ENCODE peak calls at places on chromosomes 13 and 19, in four cellular contexts. C, U, B and Q are unnamed samples.

GRCh38 chr19:10505583-10506229 is 2.5 kb upstream of the KEAP1 start:
- DNase-seq in C (peak; percentile 50), U (peak; percentile 65), B (peak; percentile 77), Q (peak; percentile 95)

GRCh38 chr19:45045671-45046353 is 7.0 kb downstream of the CLASRP start:
- DNase-seq in C (no peak), U (no peak), B (no peak), Q (no peak)

GRCh38 chr13:84445776-84446175 is 563.5 kb upstream of the SLITRK1 start:
- DNase-seq in C (peak; percentile 71), U (no peak), B (no peak), Q (no peak)

GRCh38 chr13:30105381-30105780 is 202.0 kb downstream of the KATNAL1 start:
- DNase-seq in C (no peak), U (no peak), B (no peak), Q (no peak)

GRCh38 chr19:14265285-14266036 is 59.5 kb upstream of the ADGRL1 start:
- DNase-seq in C (no peak), U (peak; percentile 8), B (no peak), Q (peak; percentile 75)

GRCh38 chr19:30223866-30224688 is 148.1 kb upstream of the ZNF536 start:
- DNase-seq in C (no peak), U (no peak), B (no peak), Q (no peak)

GRCh38 chr19:13619203-13619632 is 112.9 kb upstream of the CACNA1A start:
- DNase-seq in C (peak; percentile 81), U (no peak), B (no peak), Q (no peak)

GRCh38 chr19:54644056-54644455 is 13.8 kb downstream of the LILRB1 start:
- DNase-seq in C (no peak), U (no peak), B (no peak), Q (no peak)

GRCh38 chr19:18000480-18000980 is 7.4 kb upstream of the ARRDC2 start:
- DNase-seq in C (no peak), U (no peak), B (no peak), Q (no peak)

GRCh38 chr13:75467009-75467728 is 14.8 kb downstream of the TBC1D4 start:
- DNase-seq in C (no peak), U (no peak), B (no peak), Q (no peak)

GRCh38 chr13:77299587-77299986 is 27.3 kb downstream of the MYCBP2 start:
- DNase-seq in C (no peak), U (no peak), B (no peak), Q (no peak)

GRCh38 chr13:29892149-29892548 is 41.7 kb upstream of the UBL3 start:
- DNase-seq in C (no peak), U (no peak), B (no peak), Q (no peak)

GRCh38 chr13:33057019-33057785 is 41.0 kb downstream of the KL start:
- DNase-seq in C (peak; percentile 6), U (no peak), B (peak; percentile 19), Q (no peak)

GRCh38 chr19:3345850-3346460 is 20.4 kb upstream of the NFIC start:
- DNase-seq in C (no peak), U (no peak), B (no peak), Q (no peak)

GRCh38 chr19:4720037-4720700 is 3.5 kb downstream of the DPP9 start:
- DNase-seq in C (no peak), U (no peak), B (no peak), Q (no peak)

GRCh38 chr13:24763596-24764275 is at the start of gene RNF17:
- DNase-seq in C (no peak), U (no peak), B (no peak), Q (no peak)

GRCh38 chr13:66409542-66409941 is 820.6 kb downstream of the PCDH9 start:
- DNase-seq in C (no peak), U (no peak), B (no peak), Q (no peak)

GRCh38 chr19:17450264-17451075 is 2.0 kb upstream of the TMEM221 start:
- DNase-seq in C (no peak), U (no peak), B (peak; percentile 73), Q (no peak)

GRCh38 chr19:31270897-31271568 is 78.2 kb downstream of the TSHZ3 start:
- DNase-seq in C (peak; percentile 58), U (no peak), B (no peak), Q (no peak)

GRCh38 chr13:85970727-85971126 is 171.5 kb upstream of the SLITRK6 start:
- DNase-seq in C (no peak), U (no peak), B (no peak), Q (no peak)

GRCh38 chr13:114313061-114313860 is 1.0 kb upstream of the CHAMP1 start:
- DNase-seq in C (peak; percentile 51), U (no peak), B (peak; percentile 11), Q (no peak)

GRCh38 chr13:101065314-101065713 is 351.0 kb downstream of the NALCN start:
- DNase-seq in C (no peak), U (no peak), B (no peak), Q (no peak)

GRCh38 chr19:15445227-15445605 is 4.5 kb downstream of the WIZ start:
- DNase-seq in C (no peak), U (no peak), B (no peak), Q (no peak)

GRCh38 chr13:74895042-74895811 is 586.7 kb downstream of the TBC1D4 start:
- DNase-seq in C (no peak), U (no peak), B (no peak), Q (no peak)

GRCh38 chr19:37304884-37305255 is 66.0 kb upstream of the ZNF527 start:
- DNase-seq in C (no peak), U (no peak), B (no peak), Q (no peak)
- TF ChIP-seq CEBPB in C (no peak), U (no peak), B (no peak), Q (no peak)

GRCh38 chr19:38265213-38265861 is 964 bp downstream of the SPINT2 start:
- DNase-seq in C (no peak), U (no peak), B (peak; percentile 87), Q (no peak)

GRCh38 chr19:38263696-38264485 is 482 bp upstream of the SPINT2 start:
- DNase-seq in C (peak; percentile 45), U (peak; percentile 43), B (peak; percentile 87), Q (no peak)

GRCh38 chr19:38262585-38263268 is 1.6 kb upstream of the SPINT2 start:
- DNase-seq in C (no peak), U (no peak), B (no peak), Q (no peak)

GRCh38 chr19:38266070-38266469 is 1.7 kb downstream of the SPINT2 start:
- DNase-seq in C (no peak), U (no peak), B (no peak), Q (no peak)

DNA sequence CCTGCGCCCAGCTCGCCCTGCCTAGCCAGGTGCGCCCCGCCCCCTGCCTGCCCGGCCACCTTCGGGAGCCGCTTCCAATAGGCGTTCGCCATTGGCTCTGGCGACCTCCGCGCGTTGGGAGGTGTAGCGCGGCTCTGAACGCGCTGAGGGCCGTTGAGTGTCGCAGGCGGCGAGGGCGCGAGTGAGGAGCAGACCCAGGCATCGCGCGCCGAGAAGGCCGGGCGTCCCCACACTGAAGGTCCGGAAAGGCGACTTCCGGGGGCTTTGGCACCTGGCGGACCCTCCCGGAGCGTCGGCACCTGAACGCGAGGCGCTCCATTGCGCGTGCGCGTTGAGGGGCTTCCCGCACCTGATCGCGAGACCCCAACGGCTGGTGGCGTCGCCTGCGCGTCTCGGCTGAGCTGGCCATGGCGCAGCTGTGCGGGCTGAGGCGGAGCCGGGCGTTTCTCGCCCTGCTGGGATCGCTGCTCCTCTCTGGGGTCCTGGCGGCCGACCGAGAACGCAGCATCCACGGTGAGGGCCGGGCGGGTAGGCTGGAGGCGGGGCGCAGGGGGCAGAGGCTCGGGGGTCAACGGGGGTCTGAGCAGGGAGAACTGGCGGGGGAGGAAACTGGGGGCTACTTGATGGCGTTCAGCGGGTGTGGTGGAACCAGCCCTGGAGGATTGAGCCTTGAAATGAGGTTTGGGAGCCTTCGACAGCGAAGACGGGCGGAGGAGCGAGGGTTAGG is at the start of gene SPINT2:
- DNase-seq in C (no peak), U (no peak), B (no peak), Q (peak; percentile 98)
- TF ChIP-seq CEBPB in C (no peak), U (no peak), B (no peak), Q (no peak)

GRCh38 chr13:43428545-43429287 is 358.1 kb downstream of the ENOX1 start:
- DNase-seq in C (no peak), U (no peak), B (no peak), Q (no peak)

GRCh38 chr13:43434185-43434584 is 352.6 kb downstream of the ENOX1 start:
- DNase-seq in C (no peak), U (no peak), B (no peak), Q (no peak)

GRCh38 chr13:43433691-43434121 is 353.1 kb downstream of the ENOX1 start:
- DNase-seq in C (no peak), U (no peak), B (no peak), Q (no peak)

GRCh38 chr13:43431279-43431678 is 355.5 kb downstream of the ENOX1 start:
- DNase-seq in C (no peak), U (no peak), B (no peak), Q (no peak)

DNA sequence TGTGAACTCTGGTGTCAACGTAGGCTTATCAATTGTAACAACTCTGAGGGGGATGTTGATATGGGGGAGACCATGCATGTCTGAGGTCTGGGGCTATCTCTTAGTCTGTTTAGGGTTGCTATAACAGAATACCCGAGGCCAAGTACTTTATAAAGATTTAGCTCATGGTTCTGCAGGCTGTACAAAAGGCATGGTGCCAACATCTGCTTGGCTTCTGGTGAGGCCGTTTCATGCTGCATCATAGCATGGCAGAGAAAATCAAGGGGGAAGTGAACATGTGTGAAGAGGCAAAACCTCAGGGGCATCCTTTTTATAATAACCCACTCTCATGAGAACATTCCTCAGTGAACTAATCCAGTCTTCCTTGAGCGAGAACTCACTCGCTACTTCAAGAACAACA is 353.8 kb downstream of the ENOX1 start:
- DNase-seq in C (no peak), U (no peak), B (no peak), Q (no peak)
- TF ChIP-seq CEBPB in C (no peak), U (no peak), B (no peak), Q (no peak)

GRCh38 chr19:7177926-7178325 is 108.4 kb downstream of the ZNF557 start:
- DNase-seq in C (peak; percentile 50), U (no peak), B (no peak), Q (no peak)
- TF ChIP-seq CEBPB in C (no peak), U (no peak), B (no peak), Q (no peak)

GRCh38 chr19:2132191-2132590 is 19.2 kb downstream of the AP3D1 start:
- DNase-seq in C (no peak), U (no peak), B (no peak), Q (no peak)
- TF ChIP-seq CEBPB in C (no peak), U (no peak), B (no peak), Q (no peak)

GRCh38 chr13:81551036-81551435 is 1210.1 kb upstream of the SPRY2 start:
- DNase-seq in C (no peak), U (no peak), B (no peak), Q (no peak)
- TF ChIP-seq CEBPB in C (no peak), U (no peak), B (no peak), Q (no peak)